ENCODE peak calls at places on chromosome X, in eight cellular contexts. O, Y, D, A, B, I, T and X are unnamed samples.

GRCh38 chrX:115957862-115958490 is 212.6 kb upstream of the AGTR2 start:
- DNase-seq in O (peak; percentile 24), Y (no peak), D (peak; percentile 36), A (no peak), B (no peak), I (peak; percentile 72), T (peak; percentile 30), X (no peak)

GRCh38 chrX:72621619-72622485 is 49.2 kb upstream of the HDAC8 start:
- DNase-seq in O (no peak), Y (no peak), D (no peak), A (no peak), B (no peak), I (no peak), T (no peak), X (no peak)

GRCh38 chrX:53316860-53317237 is 35.5 kb upstream of the IQSEC2 start:
- DNase-seq in O (no peak), Y (no peak), D (no peak), A (no peak), B (no peak), I (no peak), T (no peak), X (no peak)

GRCh38 chrX:8034058-8034457 is 106.8 kb upstream of the PNPLA4 start:
- DNase-seq in O (no peak), Y (no peak), D (no peak), A (no peak), B (no peak), I (no peak), T (no peak), X (no peak)

GRCh38 chrX:110667706-110668105 is 127.9 kb downstream of the CHRDL1 start:
- DNase-seq in O (peak; percentile 64), Y (no peak), D (peak; percentile 59), A (no peak), B (no peak), I (no peak), T (no peak), X (peak; percentile 3)

GRCh38 chrX:2732076-2732475 is 19.8 kb upstream of the XG start:
- DNase-seq in O (no peak), Y (no peak), D (no peak), A (no peak), B (no peak), I (no peak), T (no peak), X (no peak)

GRCh38 chrX:48697182-48697727 is 721 bp downstream of the SUV39H1 start:
- DNase-seq in O (no peak), Y (no peak), D (no peak), A (no peak), B (no peak), I (no peak), T (no peak), X (no peak)

GRCh38 chrX:154840856-154841255 is 6.4 kb upstream of the SMIM9 start:
- DNase-seq in O (peak; percentile 4), Y (no peak), D (no peak), A (no peak), B (no peak), I (no peak), T (peak; percentile 57), X (peak; percentile 3)

GRCh38 chrX:121579016-121579760 is 531.8 kb downstream of the GLUD2 start:
- DNase-seq in O (peak; percentile 32), Y (no peak), D (no peak), A (no peak), B (no peak), I (peak; percentile 7), T (peak; percentile 77), X (peak; percentile 49)

GRCh38 chrX:68179355-68179754 is 253.9 kb downstream of the OPHN1 start:
- DNase-seq in O (no peak), Y (no peak), D (no peak), A (no peak), B (no peak), I (no peak), T (no peak), X (no peak)

GRCh38 chrX:46433892-46434291 is 111.3 kb downstream of the ZNF674 start:
- DNase-seq in O (no peak), Y (no peak), D (no peak), A (no peak), B (no peak), I (no peak), T (no peak), X (no peak)

GRCh38 chrX:68696267-68696666 is 48.8 kb downstream of the STARD8 start:
- DNase-seq in O (no peak), Y (no peak), D (no peak), A (no peak), B (no peak), I (no peak), T (no peak), X (no peak)

GRCh38 chrX:152632445-152633097 is 5.1 kb upstream of the GABRQ start:
- DNase-seq in O (peak; percentile 43), Y (peak; percentile 10), D (peak; percentile 62), A (peak; percentile 4), B (peak; percentile 56), I (peak; percentile 72), T (peak; percentile 30), X (peak; percentile 72)

GRCh38 chrX:152638443-152638904 is 779 bp downstream of the GABRQ start:
- DNase-seq in O (no peak), Y (no peak), D (no peak), A (no peak), B (no peak), I (no peak), T (no peak), X (no peak)

GRCh38 chrX:152639426-152639825 is 1.7 kb downstream of the GABRQ start:
- DNase-seq in O (no peak), Y (no peak), D (no peak), A (no peak), B (no peak), I (no peak), T (no peak), X (no peak)

GRCh38 chrX:152637649-152638442 is at the start of gene GABRQ:
- DNase-seq in O (peak; percentile 72), Y (peak; percentile 4), D (peak; percentile 90), A (peak; percentile 6), B (peak; percentile 29), I (peak; percentile 94), T (peak; percentile 67), X (no peak)

DNA sequence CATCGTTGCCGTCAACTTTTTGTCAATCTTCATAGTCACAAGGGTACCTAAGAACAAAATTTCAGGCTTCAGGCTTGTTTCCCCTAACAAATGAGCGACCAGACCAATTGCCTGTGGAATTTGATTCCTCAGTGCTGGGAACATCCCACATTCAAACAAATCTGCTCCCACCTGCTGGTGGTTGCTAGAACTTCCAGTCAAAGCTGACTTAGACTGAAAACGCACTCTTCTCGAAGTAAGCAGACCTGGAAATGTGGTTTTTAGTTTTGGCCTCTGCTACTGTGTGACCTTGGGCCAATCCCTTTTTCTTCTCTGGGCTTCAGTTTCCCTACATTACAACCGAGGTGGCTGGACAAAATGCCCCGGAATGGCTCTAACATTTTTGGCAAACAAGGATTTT is 1.8 kb upstream of the GABRQ start:
- DNase-seq in O (peak; percentile 58), Y (peak; percentile 8), D (peak; percentile 53), A (peak; percentile 16), B (no peak), I (peak; percentile 75), T (peak; percentile 28), X (peak; percentile 56)
- TF ChIP-seq CTCF in O (peak; percentile 61), Y (peak; percentile 43), D (peak; percentile 32), A (peak; percentile 47), B (peak; percentile 24), I (peak; percentile 81), T (peak; percentile 45), X (peak; percentile 46)

GRCh38 chrX:139639253-139639652 is 68.7 kb downstream of the MCF2 start:
- DNase-seq in O (no peak), Y (no peak), D (no peak), A (no peak), B (no peak), I (no peak), T (no peak), X (no peak)
- TF ChIP-seq CTCF in O (no peak), Y (no peak), D (no peak), A (no peak), B (no peak), I (no peak), T (no peak), X (no peak)

GRCh38 chrX:131727778-131728177 is 183.9 kb downstream of the OR13H1 start:
- DNase-seq in O (no peak), Y (no peak), D (no peak), A (no peak), B (no peak), I (no peak), T (no peak), X (no peak)

GRCh38 chrX:131725001-131725654 is 181.3 kb downstream of the OR13H1 start:
- DNase-seq in O (no peak), Y (no peak), D (no peak), A (no peak), B (no peak), I (no peak), T (no peak), X (no peak)

GRCh38 chrX:131724292-131724691 is 180.4 kb downstream of the OR13H1 start:
- DNase-seq in O (no peak), Y (no peak), D (no peak), A (no peak), B (no peak), I (no peak), T (peak; percentile 69), X (no peak)

GRCh38 chrX:131728295-131729145 is 184.6 kb downstream of the OR13H1 start:
- DNase-seq in O (no peak), Y (no peak), D (peak; percentile 15), A (no peak), B (peak; percentile 80), I (peak; percentile 90), T (peak; percentile 84), X (no peak)

DNA sequence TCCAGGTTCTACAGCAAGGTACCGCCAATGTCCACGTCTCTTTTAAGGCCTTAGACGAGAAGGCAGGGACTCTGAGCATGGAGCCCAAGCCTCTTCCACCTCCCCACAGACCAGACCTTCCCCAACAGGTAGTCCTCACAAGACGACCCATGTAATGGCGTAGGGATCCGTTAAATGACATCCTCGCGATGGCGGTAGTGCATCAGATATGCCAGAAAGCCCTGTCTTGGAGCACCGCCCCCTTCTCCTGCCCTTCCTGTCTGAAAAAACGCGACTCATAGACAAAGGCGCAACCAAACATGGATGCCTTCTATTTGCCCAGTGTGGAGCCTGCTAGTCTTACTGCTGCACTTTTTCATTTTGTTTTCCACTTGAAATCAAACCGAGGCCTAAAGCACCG is 185.4 kb downstream of the OR13H1 start:
- DNase-seq in O (no peak), Y (no peak), D (no peak), A (no peak), B (peak; percentile 84), I (peak; percentile 92), T (peak; percentile 85), X (no peak)
- TF ChIP-seq CTCF in O (no peak), Y (no peak), D (no peak), A (no peak), B (no peak), I (peak; percentile 52), T (peak; percentile 28), X (no peak)

GRCh38 chrX:51459125-51459524 is 37.3 kb downstream of the NUDT11 start:
- DNase-seq in O (peak; percentile 1), Y (no peak), D (peak; percentile 19), A (no peak), B (no peak), I (peak; percentile 11), T (peak; percentile 55), X (peak; percentile 24)

GRCh38 chrX:51461053-51462050 is 35.0 kb downstream of the NUDT11 start:
- DNase-seq in O (peak; percentile 46), Y (no peak), D (peak; percentile 28), A (no peak), B (no peak), I (no peak), T (peak; percentile 8), X (peak; percentile 2)

GRCh38 chrX:51456246-51456645 is 40.1 kb downstream of the NUDT11 start:
- DNase-seq in O (peak; percentile 74), Y (peak; percentile 58), D (peak; percentile 36), A (peak; percentile 32), B (no peak), I (no peak), T (no peak), X (no peak)

GRCh38 chrX:51456814-51457213 is 39.6 kb downstream of the NUDT11 start:
- DNase-seq in O (peak; percentile 36), Y (no peak), D (no peak), A (no peak), B (no peak), I (no peak), T (no peak), X (no peak)
- TF ChIP-seq CTCF in O (no peak), Y (peak; percentile 43), D (no peak), A (no peak), B (no peak), I (no peak), T (no peak), X (no peak)